ENCODE peak calls at places on chromosomes 13 and 19, in four cellular contexts. A is BJ, D is BE2C, K is body of pancreas. W is an unnamed sample.

GRCh38 chr19:43470288-43470687 is 4.9 kb upstream of the LYPD3 start:
- DNase-seq in A (peak), K (no peak), D (no peak), W (no peak)

GRCh38 chr19:1401138-1401888 is at the start of gene GAMT:
- DNase-seq in D (peak), K (peak), A (no peak), W (no peak)

GRCh38 chr13:99313473-99313872 is 6.3 kb upstream of the GPR183 start:
- DNase-seq in A (no peak), D (no peak), K (no peak), W (no peak)

GRCh38 chr13:25881136-25881926 is 170.5 kb downstream of the SHISA2 start:
- DNase-seq in A (no peak), D (no peak), K (no peak), W (no peak)

GRCh38 chr13:46968450-46968849 is 71.6 kb upstream of the HTR2A start:
- DNase-seq in A (no peak), K (no peak), D (no peak), W (no peak)

GRCh38 chr13:30065181-30065580 is 214.8 kb upstream of the UBL3 start:
- DNase-seq in D (no peak), A (no peak), K (no peak), W (no peak)

GRCh38 chr13:100530645-100531044 is 57.9 kb downstream of the GGACT start:
- DNase-seq in D (no peak), A (no peak), K (no peak), W (no peak)

GRCh38 chr19:32910874-32911273 is 41.3 kb upstream of the SLC7A9 start:
- DNase-seq in D (no peak), A (no peak), K (no peak), W (no peak)

GRCh38 chr13:42392706-42393572 is 121.0 kb downstream of the AKAP11 start:
- DNase-seq in D (no peak), K (no peak), A (no peak), W (no peak)

GRCh38 chr19:49339364-49340068 is 4.3 kb downstream of the CD37 start:
- DNase-seq in D (peak), A (peak), K (peak), W (peak)

GRCh38 chr19:44476559-44477408 is 23.5 kb downstream of the ZNF180 start:
- DNase-seq in A (no peak), D (no peak), K (no peak), W (no peak)

GRCh38 chr13:51681037-51681678 is 96.9 kb downstream of the WDFY2 start:
- DNase-seq in A (peak), K (no peak), D (no peak), W (no peak)

GRCh38 chr13:24916464-24916863 is 152.5 kb downstream of the RNF17 start:
- DNase-seq in D (no peak), A (no peak), K (no peak), W (no peak)

GRCh38 chr19:45470147-45471081 is 2.6 kb downstream of the FOSB start:
- DNase-seq in A (no peak), D (no peak), K (peak), W (no peak)

GRCh38 chr19:19149402-19149801 is 11.1 kb upstream of the TMEM161A start:
- DNase-seq in K (no peak), D (no peak), A (no peak), W (no peak)

GRCh38 chr13:23608704-23609413 is 38.6 kb downstream of the TNFRSF19 start:
- DNase-seq in K (peak), D (peak), A (no peak), W (no peak)

GRCh38 chr19:4660181-4660791 is 9.9 kb downstream of the MYDGF start:
- DNase-seq in A (no peak), D (peak), K (no peak), W (no peak)

GRCh38 chr13:97834255-97834654 is 119.2 kb upstream of the IPO5 start:
- DNase-seq in K (no peak), A (no peak), D (no peak), W (no peak)

GRCh38 chr13:24995225-24995804 is 100.6 kb upstream of the PABPC3 start:
- DNase-seq in K (peak), A (peak), D (peak), W (no peak)

GRCh38 chr13:26813626-26814348 is 53.2 kb upstream of the GPR12 start:
- DNase-seq in A (no peak), D (no peak), K (no peak), W (no peak)

GRCh38 chr19:2053601-2054389 is 2.8 kb upstream of the MKNK2 start:
- DNase-seq in D (peak), K (peak), A (no peak), W (peak)

GRCh38 chr13:66154981-66155380 is 1075.2 kb downstream of the PCDH9 start:
- DNase-seq in A (peak), K (no peak), D (no peak), W (no peak)

GRCh38 chr19:7348587-7349230 is at the start of gene ARHGEF18:
- DNase-seq in A (no peak), D (no peak), K (no peak), W (peak)

GRCh38 chr19:17305211-17305516 is 508 bp upstream of the MRPL34 start:
- DNase-seq in D (no peak), A (no peak), K (no peak), W (no peak)

GRCh38 chr19:15732388-15732787 is 4.6 kb downstream of the OR10H2 start:
- DNase-seq in D (no peak), K (no peak), A (no peak), W (no peak)

GRCh38 chr19:55667006-55667381 is 8.0 kb upstream of the EPN1 start:
- DNase-seq in A (no peak), K (no peak), D (no peak), W (peak)

GRCh38 chr19:18160792-18161690 is 8.1 kb downstream of the PIK3R2 start:
- DNase-seq in D (peak), A (no peak), K (peak), W (peak)

GRCh38 chr19:17415107-17415506 is 4.7 kb upstream of the MVB12A start:
- DNase-seq in D (no peak), K (no peak), A (no peak), W (no peak)

GRCh38 chr13:62613819-62614218 is 1198.2 kb upstream of the PCDH20 start:
- DNase-seq in D (no peak), K (no peak), A (no peak), W (no peak)

GRCh38 chr19:29526730-29527499 is 1.1 kb downstream of the VSTM2B start:
- DNase-seq in D (no peak), K (no peak), A (no peak), W (no peak)

GRCh38 chr13:51727634-51728274 is 76.2 kb downstream of the DHRS12 start:
- DNase-seq in K (no peak), A (no peak), D (no peak), W (no peak)

GRCh38 chr13:98272549-98272948 is 95.5 kb upstream of the RNF113B start:
- DNase-seq in D (no peak), K (no peak), A (no peak), W (no peak)

GRCh38 chr19:16575861-16576689 is 3.9 kb upstream of the SLC35E1 start:
- DNase-seq in D (no peak), K (no peak), A (no peak), W (no peak)

GRCh38 chr13:112748947-112749346 is 59.1 kb downstream of the ATP11A start:
- DNase-seq in K (peak), D (no peak), A (no peak), W (no peak)

GRCh38 chr19:7505288-7505681 is 10.6 kb upstream of the ZNF358 start:
- DNase-seq in D (no peak), A (no peak), K (peak), W (no peak)

DNA sequence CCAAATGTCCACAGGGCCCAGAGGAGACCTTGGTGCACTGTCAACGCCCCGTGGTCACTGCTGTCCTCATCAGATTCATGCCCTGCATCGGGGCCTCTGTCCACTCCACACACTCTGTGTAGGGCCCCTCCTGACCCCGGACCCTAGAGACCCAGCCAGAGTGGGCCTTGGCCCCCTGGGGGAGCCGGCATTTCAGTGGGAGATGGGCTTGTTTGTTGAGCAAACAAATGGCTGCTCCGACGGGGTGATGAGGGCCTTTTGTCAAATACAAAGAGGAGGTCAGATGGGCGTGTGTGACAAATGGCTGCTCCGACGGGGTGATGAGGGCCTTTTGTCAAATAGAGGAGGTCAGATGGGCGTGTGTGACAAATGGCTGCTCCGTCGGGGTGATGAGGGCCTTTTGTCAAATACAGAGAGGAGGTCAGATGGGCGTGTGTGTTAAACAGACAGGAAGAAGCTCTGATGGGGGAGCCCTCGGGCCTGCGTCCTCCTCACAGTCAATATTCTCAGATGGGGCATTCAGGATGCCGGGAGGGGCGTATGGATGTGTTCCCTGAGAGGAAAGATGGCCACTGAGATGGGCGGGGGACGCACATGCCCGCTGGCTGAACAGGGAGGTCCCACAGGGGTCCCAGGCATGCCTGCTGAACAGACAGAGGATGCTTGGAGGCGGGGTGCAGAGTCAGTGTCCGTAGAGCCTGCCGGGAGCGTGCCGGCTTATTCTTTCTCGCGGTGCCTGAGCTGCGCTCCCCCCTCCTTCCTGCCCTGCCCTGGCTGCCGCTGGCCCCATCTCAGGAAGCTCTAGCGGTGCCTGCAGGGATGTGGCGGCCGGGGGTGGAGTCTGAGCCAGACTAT is 36.3 kb downstream of the SMIM24 start:
- DNase-seq in D (peak), A (no peak), K (peak), W (peak)
- TF ChIP-seq CTCF in D (no peak), A (no peak), K (no peak), W (no peak)

DNA sequence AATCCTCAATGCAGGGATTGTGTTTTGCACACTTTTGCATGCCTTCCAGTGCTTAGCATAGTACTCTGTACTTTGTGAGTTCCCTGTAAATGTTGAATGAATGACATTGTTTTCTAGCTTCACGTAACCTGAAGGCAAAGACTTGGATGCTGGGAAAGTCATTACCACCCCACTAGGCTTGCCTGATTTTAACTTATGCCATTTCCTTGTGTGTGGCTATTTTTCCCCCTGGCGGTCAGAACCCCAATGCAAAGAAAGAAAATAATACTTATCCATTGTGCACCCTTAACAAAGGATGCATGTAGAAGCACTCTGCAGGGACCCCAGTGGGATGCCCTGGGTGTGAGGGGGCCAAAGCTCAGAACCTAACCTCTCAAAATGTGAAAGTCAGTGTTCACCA is 1.2 kb upstream of the ENOX1 start:
- DNase-seq in D (peak), K (peak), A (no peak), W (no peak)
- TF ChIP-seq CTCF in D (peak), K (no peak), A (peak), W (no peak)

GRCh38 chr13:41199061-41199460 is 4.7 kb upstream of the KBTBD7 start:
- DNase-seq in K (no peak), A (no peak), D (no peak), W (no peak)

GRCh38 chr13:41196011-41196410 is 1.6 kb upstream of the KBTBD7 start:
- DNase-seq in K (no peak), A (no peak), D (no peak), W (no peak)

GRCh38 chr13:41193919-41194824 is at the start of gene KBTBD7:
- DNase-seq in A (peak), D (peak), K (peak), W (peak)

GRCh38 chr13:41199526-41199925 is 5.2 kb upstream of the KBTBD7 start:
- DNase-seq in D (no peak), K (no peak), A (no peak), W (no peak)

GRCh38 chr13:41196620-41197019 is 2.3 kb upstream of the KBTBD7 start:
- DNase-seq in A (no peak), K (no peak), D (no peak), W (no peak)
- TF ChIP-seq CTCF in A (peak), K (no peak), D (peak), W (no peak)

DNA sequence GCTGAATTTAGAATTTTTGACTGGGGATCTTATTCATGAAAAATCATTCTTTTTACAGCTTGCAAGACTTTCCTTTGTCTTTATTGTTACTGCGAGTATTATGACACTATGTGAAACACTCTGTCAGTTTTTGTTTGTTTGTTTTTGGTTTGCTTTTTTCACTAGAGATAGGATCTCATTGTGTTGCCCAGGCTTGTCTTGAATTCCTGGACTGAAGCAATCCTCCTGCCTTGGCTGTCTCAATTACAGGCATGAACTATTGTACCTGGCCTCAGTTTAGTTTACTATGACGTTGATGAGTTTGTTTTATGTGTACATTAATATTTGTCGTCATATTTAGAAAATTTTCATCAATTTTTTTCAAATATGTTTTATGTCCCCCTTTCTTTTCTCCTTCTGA is 1030.0 kb upstream of the PRR20A start:
- DNase-seq in K (no peak), D (no peak), A (no peak), W (no peak)
- TF ChIP-seq CTCF in K (no peak), D (no peak), A (no peak), W (no peak)

DNA sequence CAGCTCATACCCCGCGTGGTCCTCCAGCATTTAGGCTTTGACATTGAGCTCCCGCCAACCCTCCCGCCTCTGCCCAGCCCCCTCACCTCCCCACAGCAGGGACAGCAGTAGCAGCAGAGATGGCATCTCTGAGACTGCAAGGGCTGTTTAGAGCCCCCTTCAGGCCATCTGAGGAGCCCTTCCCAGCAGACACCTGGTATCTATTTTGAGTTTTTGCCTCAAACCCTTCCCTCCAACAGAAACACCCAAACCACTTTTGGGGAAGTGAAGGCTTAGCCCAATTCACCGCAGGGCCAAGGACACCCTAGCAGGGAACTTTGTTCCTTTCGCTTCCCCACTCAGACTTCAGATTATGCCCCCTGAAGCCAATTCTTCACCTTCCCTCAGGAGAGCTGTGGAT is 6.3 kb upstream of the ZNF175 start:
- DNase-seq in D (no peak), K (no peak), A (no peak), W (no peak)
- TF ChIP-seq CTCF in D (peak), K (no peak), A (no peak), W (no peak)

DNA sequence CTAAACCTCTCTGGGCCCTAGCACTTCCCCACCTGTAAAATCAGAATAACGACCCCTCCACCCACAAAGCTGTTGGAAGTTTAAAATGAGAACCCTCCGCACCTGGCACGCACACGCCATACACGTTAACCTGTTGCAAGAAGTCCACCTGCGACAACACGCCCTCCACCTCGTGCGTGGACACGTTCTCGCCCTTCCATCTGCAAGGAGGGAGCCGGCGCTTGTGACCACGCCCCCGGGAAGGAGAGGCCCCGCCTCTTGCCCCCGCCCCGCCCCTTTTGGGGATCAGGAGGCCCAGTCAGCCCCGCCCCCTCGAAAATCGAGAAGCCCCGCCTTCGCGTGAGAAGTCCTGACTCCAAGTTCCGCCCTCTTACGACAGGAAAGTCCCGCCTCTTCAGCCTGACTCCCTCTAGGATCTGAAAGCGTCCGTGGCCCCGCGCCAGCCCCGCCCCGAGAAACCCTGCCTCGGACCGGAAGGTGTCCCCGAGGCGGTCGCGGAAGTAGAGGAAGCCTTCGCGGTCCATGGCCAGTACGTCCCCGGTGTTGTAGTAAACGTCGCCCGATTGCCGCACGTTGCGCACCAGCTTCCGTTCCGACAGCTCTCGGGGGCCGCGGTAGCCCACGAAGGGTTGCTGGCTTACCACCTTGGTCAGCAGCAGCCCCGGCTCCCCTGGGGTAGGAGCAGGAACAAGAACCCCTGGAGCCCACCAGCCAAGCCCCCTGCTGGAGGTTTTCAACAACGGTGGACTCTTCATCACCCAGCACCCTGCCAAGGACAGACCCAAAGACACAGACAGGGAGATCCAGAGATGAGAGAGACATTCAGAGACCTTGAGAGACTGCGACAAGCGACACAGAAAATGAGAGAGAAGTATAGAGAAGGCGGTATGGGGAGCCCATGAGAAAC is 12.5 kb downstream of the SLC27A5 start:
- DNase-seq in D (peak), K (peak), A (peak), W (peak)
- TF ChIP-seq CTCF in D (peak), K (no peak), A (peak), W (no peak)

DNA sequence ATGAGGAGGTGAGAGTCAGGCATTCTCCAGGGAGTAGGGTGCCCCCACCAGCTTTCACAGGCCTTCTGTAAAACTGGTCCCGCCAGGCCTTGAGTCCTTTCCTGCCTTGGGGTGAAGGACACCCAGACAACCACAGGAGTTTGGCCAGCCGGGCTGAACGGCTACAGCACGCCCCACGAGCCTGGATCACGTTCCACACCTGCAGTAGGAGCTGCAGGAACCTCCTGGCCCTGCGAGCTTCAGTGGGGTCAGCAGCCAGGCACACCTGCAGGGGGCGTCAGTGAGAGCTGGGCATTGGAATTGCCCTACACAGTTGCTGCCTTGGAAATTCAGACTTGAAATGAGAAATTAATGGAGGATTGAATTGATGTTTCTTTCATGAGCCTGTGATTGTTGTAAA is 45.7 kb downstream of the COL4A2 start:
- DNase-seq in K (no peak), D (peak), A (no peak), W (no peak)
- TF ChIP-seq CTCF in K (no peak), D (peak), A (peak), W (no peak)

DNA sequence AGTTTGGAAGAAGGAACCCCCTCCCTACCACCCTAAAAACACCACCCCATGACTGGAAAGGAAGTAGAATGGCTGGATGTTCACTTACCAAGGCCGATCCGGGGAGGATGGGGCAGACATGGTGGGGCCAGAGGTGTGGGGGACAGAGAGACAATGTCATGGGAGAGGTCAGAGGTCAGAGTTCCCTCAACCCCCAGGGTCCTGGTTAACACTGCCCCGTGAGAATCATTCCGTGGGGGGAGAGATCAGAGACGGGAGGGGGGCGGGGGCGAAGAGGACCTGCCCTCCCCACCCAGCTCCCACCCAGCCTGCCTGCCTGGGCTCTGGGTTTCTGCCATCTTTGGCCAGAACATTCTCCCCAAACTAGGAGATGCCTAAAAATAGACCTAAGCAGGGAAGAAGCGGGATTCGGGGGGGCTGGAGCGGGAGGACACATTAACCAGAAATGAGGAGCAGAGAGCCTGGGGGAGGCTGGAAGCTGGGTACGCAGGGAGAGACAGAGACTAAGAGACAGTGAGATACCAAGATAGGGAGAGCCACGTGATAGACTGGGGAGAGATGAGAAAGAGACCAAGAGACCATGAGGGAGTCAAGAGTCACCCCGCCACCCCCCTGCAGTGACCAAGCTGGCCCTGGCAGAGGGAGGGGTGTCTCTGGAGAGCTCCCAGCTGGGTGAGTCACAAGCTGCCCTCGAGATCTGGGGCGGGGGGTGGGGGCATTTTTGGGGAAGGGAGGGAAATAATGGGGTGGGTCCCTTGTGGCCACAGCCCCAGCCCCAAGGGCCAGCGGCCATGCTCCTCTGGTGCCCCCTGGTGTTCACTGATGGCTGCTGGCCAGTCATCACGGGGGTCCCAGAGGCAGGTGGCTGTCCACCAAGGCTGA is 6.1 kb upstream of the KANK2 start:
- DNase-seq in K (peak), D (peak), A (peak), W (peak)
- TF ChIP-seq CTCF in K (peak), D (peak), A (peak), W (peak)

W was measured in left lung.